ENCODE peak calls at places on chromosomes 2 and 18, in ten cellular contexts. S, W, Y, B, N, H, L, Q, R and I are unnamed samples.

GRCh38 chr2:162053808-162054155 is 20.2 kb downstream of the DPP4 start:
- DNase-seq in N (no peak), Y (no peak), L (no peak), B (no peak), S (no peak), Q (no peak), W (no peak), R (no peak), H (no peak), I (no peak)

GRCh38 chr2:195810340-195811098 is 153.5 kb downstream of the SLC39A10 start:
- DNase-seq in L (no peak), B (no peak), R (no peak), Y (no peak), W (no peak), Q (no peak), H (no peak), N (no peak), S (no peak), I (no peak)

GRCh38 chr2:149027602-149028250 is 10.8 kb upstream of the LYPD6B start:
- DNase-seq in W (no peak), H (no peak), R (no peak), S (no peak), N (no peak), Y (no peak), B (no peak), L (no peak), Q (no peak), I (no peak)

GRCh38 chr2:66683599-66683998 is 248.7 kb downstream of the MEIS1 start:
- DNase-seq in H (no peak), W (no peak), L (no peak), S (no peak), Y (no peak), Q (peak), N (no peak), R (no peak), B (no peak), I (no peak)

GRCh38 chr2:10668402-10669012 is 21.3 kb downstream of the NOL10 start:
- DNase-seq in H (peak), B (peak), S (peak), Y (no peak), W (peak), L (no peak), N (peak), R (no peak), Q (peak), I (no peak)

GRCh38 chr2:234044157-234044556 is 6.3 kb upstream of the SPP2 start:
- DNase-seq in S (peak), W (no peak), H (peak), N (no peak), Q (peak), B (peak), L (no peak), Y (no peak), R (no peak), I (no peak)

GRCh38 chr2:58984731-58985130 is 743.6 kb upstream of the FANCL start:
- DNase-seq in Y (no peak), L (no peak), N (no peak), W (no peak), B (no peak), Q (no peak), R (no peak), H (peak), S (no peak), I (no peak)

GRCh38 chr2:74457549-74458131 is 598 bp upstream of the WBP1 start:
- DNase-seq in S (no peak), N (peak), H (no peak), Y (peak), R (peak), B (peak), Q (no peak), W (peak), L (peak), I (no peak)

GRCh38 chr2:127400897-127401756 is 13.4 kb upstream of the MAP3K2 start:
- DNase-seq in B (peak), L (no peak), S (peak), Q (no peak), Y (no peak), H (peak), W (peak), R (peak), N (no peak), I (no peak)

GRCh38 chr2:75284345-75284744 is 85.0 kb upstream of the TACR1 start:
- DNase-seq in Q (no peak), B (no peak), Y (no peak), W (peak), H (no peak), R (no peak), L (no peak), N (no peak), S (no peak), I (no peak)

GRCh38 chr2:144097440-144098225 is 422.3 kb downstream of the ZEB2 start:
- DNase-seq in H (no peak), R (no peak), N (no peak), Q (no peak), Y (no peak), B (no peak), W (no peak), S (no peak), L (no peak), I (no peak)

GRCh38 chr18:66874812-66875474 is 271.1 kb upstream of the CDH19 start:
- DNase-seq in N (no peak), H (no peak), B (no peak), S (no peak), Q (no peak), R (no peak), W (no peak), L (no peak), Y (no peak), I (no peak)

GRCh38 chr2:239380831-239381708 is 19.8 kb downstream of the HDAC4 start:
- DNase-seq in Y (peak), S (no peak), R (peak), Q (no peak), W (peak), B (no peak), N (peak), L (peak), H (no peak), I (peak)

GRCh38 chr2:232137748-232138147 is 176.2 kb downstream of the DIS3L2 start:
- DNase-seq in R (no peak), N (peak), Q (no peak), H (no peak), W (no peak), B (no peak), L (no peak), Y (no peak), S (peak), I (no peak)

GRCh38 chr2:9032555-9032954 is 29.1 kb upstream of the MBOAT2 start:
- DNase-seq in W (no peak), Y (no peak), R (no peak), H (no peak), L (no peak), Q (no peak), N (no peak), B (no peak), S (no peak), I (no peak)

GRCh38 chr2:18545384-18545783 is 15.1 kb downstream of the RDH14 start:
- DNase-seq in B (no peak), R (no peak), N (no peak), L (no peak), H (peak), W (no peak), S (no peak), Y (no peak), Q (peak), I (no peak)

GRCh38 chr2:195595825-195596224 is 61.2 kb upstream of the SLC39A10 start:
- DNase-seq in R (no peak), S (no peak), N (no peak), L (no peak), Y (no peak), W (no peak), Q (no peak), B (no peak), H (no peak), I (no peak)

GRCh38 chr2:239096676-239097427 is 249.0 kb downstream of the TWIST2 start:
- DNase-seq in R (no peak), W (no peak), S (no peak), B (no peak), Q (no peak), L (no peak), H (no peak), N (no peak), Y (no peak), I (no peak)

GRCh38 chr2:189124175-189124574 is 55.4 kb downstream of the COL5A2 start:
- DNase-seq in H (peak), W (no peak), Q (no peak), Y (no peak), L (no peak), N (no peak), B (peak), S (no peak), R (no peak), I (no peak)

GRCh38 chr2:235594041-235594440 is 100.2 kb downstream of the AGAP1 start:
- DNase-seq in Y (no peak), S (peak), W (peak), Q (peak), H (peak), B (peak), R (no peak), N (peak), L (no peak), I (no peak)

GRCh38 chr18:23131693-23132319 is 3.5 kb upstream of the CABLES1 start:
- DNase-seq in Q (peak), N (peak), W (peak), Y (no peak), B (peak), L (peak), S (peak), H (peak), R (no peak), I (no peak)

GRCh38 chr2:226888378-226888915 is 52.6 kb downstream of the RHBDD1 start:
- DNase-seq in S (no peak), R (no peak), W (no peak), H (no peak), L (no peak), Q (no peak), B (no peak), N (no peak), Y (no peak), I (no peak)

GRCh38 chr18:78914586-78914935 is 65.1 kb upstream of the SALL3 start:
- DNase-seq in N (no peak), B (no peak), W (no peak), Q (no peak), R (no peak), L (no peak), Y (no peak), H (no peak), S (no peak), I (no peak)

GRCh38 chr2:171436307-171436706 is 2.3 kb downstream of the DCAF17 start:
- DNase-seq in H (peak), Q (peak), R (no peak), N (no peak), B (peak), S (peak), L (no peak), Y (no peak), W (no peak), I (no peak)

GRCh38 chr2:9310390-9310789 is 103.8 kb downstream of the ASAP2 start:
- DNase-seq in N (no peak), R (no peak), L (no peak), S (peak), Q (peak), W (no peak), B (peak), H (peak), Y (peak), I (no peak)

GRCh38 chr2:70939847-70940580 is 4.3 kb downstream of the ATP6V1B1 start:
- DNase-seq in Y (no peak), H (no peak), B (no peak), W (no peak), N (no peak), L (no peak), Q (no peak), R (peak), S (no peak), I (peak)

GRCh38 chr18:40366521-40366920 is 1588.5 kb upstream of the PIK3C3 start:
- DNase-seq in S (no peak), Q (no peak), Y (no peak), N (no peak), H (no peak), R (no peak), B (no peak), L (no peak), W (no peak), I (no peak)

GRCh38 chr2:157170299-157170698 is 87.2 kb upstream of the GALNT5 start:
- DNase-seq in B (no peak), R (no peak), W (no peak), S (no peak), Q (no peak), L (no peak), H (no peak), N (no peak), Y (no peak), I (no peak)

GRCh38 chr2:165203689-165204559 is at the start of gene SCN3A:
- DNase-seq in L (no peak), H (peak), B (peak), S (peak), W (peak), Y (no peak), Q (peak), R (no peak), N (peak), I (no peak)

GRCh38 chr2:193695367-193695766 is 1500.6 kb upstream of the TMEFF2 start:
- DNase-seq in L (no peak), B (peak), R (no peak), Y (no peak), N (peak), S (peak), W (no peak), H (peak), Q (peak), I (no peak)

GRCh38 chr2:126655066-126655465 is 892 bp upstream of the GYPC start:
- DNase-seq in B (no peak), L (no peak), H (no peak), S (no peak), W (no peak), Y (no peak), Q (peak), R (no peak), N (no peak), I (no peak)

GRCh38 chr18:25093131-25093530 is 258.8 kb downstream of the ZNF521 start:
- DNase-seq in R (no peak), Y (no peak), H (no peak), N (no peak), Q (no peak), L (no peak), S (no peak), W (no peak), B (no peak), I (no peak)

GRCh38 chr2:231621051-231621879 is 28.6 kb downstream of the TEX44 start:
- DNase-seq in Y (no peak), H (no peak), W (no peak), Q (no peak), B (no peak), S (peak), R (no peak), L (no peak), N (no peak), I (no peak)

GRCh38 chr2:173948827-173949226 is 16.3 kb downstream of the SP3 start:
- DNase-seq in B (no peak), H (no peak), W (no peak), Q (no peak), S (no peak), Y (no peak), N (no peak), L (no peak), R (no peak), I (no peak)

GRCh38 chr2:173953047-173953424 is 12.1 kb downstream of the SP3 start:
- DNase-seq in H (no peak), B (no peak), Q (no peak), W (no peak), N (no peak), S (no peak), Y (no peak), R (no peak), L (no peak), I (no peak)

GRCh38 chr2:173955867-173956266 is 9.3 kb downstream of the SP3 start:
- DNase-seq in Y (no peak), R (no peak), B (no peak), W (no peak), L (no peak), Q (no peak), N (no peak), S (no peak), H (no peak), I (no peak)

GRCh38 chr2:173955004-173955403 is 10.2 kb downstream of the SP3 start:
- DNase-seq in N (no peak), R (no peak), W (no peak), Y (no peak), Q (no peak), S (no peak), L (no peak), H (no peak), B (no peak), I (no peak)

GRCh38 chr2:173952267-173953046 is 12.7 kb downstream of the SP3 start:
- DNase-seq in Y (no peak), H (no peak), S (no peak), R (no peak), W (no peak), N (no peak), B (no peak), L (no peak), Q (no peak), I (no peak)
- TF ChIP-seq CTCF in Y (no peak), H (no peak), S (no peak), R (no peak), W (no peak), N (peak), B (no peak), L (no peak), Q (no peak), I (no peak)

DNA sequence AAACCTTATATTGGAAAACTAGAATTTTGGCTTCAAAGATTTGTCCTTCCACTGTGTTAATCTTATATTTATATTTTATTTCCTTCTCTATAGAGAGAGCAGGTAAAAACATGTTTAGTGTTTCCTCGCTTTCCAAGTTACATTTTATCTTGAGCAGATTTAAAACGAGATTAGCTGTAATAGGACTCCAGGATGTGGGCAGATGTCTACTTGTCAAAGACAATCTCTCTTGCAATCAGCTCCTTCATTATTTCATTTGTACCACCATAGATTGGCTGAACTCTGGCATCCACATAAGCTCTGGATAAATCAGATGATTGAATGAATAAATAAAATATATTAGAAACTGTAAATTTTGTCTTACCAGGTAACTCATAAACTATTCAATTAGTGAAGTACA is 17.5 kb upstream of the KANSL1L start:
- DNase-seq in H (no peak), W (no peak), Q (no peak), Y (no peak), R (no peak), N (no peak), S (no peak), L (no peak), B (no peak), I (no peak)
- TF ChIP-seq CTCF in H (no peak), W (no peak), Q (no peak), Y (no peak), R (no peak), N (no peak), S (no peak), L (no peak), B (no peak), I (no peak)

GRCh38 chr2:200158586-200159365 is 147.7 kb upstream of the SPATS2L start:
- DNase-seq in H (no peak), L (no peak), R (no peak), Q (no peak), N (no peak), W (no peak), S (no peak), Y (no peak), B (no peak), I (no peak)
- TF ChIP-seq CTCF in H (no peak), L (no peak), R (no peak), Q (no peak), N (no peak), W (no peak), S (no peak), Y (no peak), B (no peak), I (no peak)

GRCh38 chr2:185274718-185275484 is 463.7 kb upstream of the FSIP2 start:
- DNase-seq in W (no peak), L (no peak), B (no peak), N (no peak), H (no peak), Y (no peak), S (no peak), Q (no peak), R (no peak), I (no peak)

GRCh38 chr2:185284696-185285095 is 453.9 kb upstream of the FSIP2 start:
- DNase-seq in S (no peak), L (no peak), N (no peak), Q (peak), H (no peak), R (no peak), B (no peak), Y (no peak), W (no peak), I (no peak)

GRCh38 chr2:185279999-185280398 is 458.6 kb upstream of the FSIP2 start:
- DNase-seq in S (peak), H (peak), R (no peak), Y (no peak), B (peak), W (peak), Q (peak), N (peak), L (no peak), I (no peak)
- TF ChIP-seq CTCF in S (peak), H (peak), R (peak), Y (no peak), B (peak), W (no peak), Q (peak), N (peak), L (no peak), I (peak)

GRCh38 chr2:79876430-79876829 is 363.6 kb downstream of the CTNNA2 start:
- DNase-seq in N (peak), S (no peak), L (no peak), Y (no peak), Q (no peak), B (peak), R (no peak), H (peak), W (no peak), I (no peak)
- TF ChIP-seq CTCF in N (peak), S (no peak), L (no peak), Y (peak), Q (no peak), B (peak), R (peak), H (peak), W (no peak), I (peak)

GRCh38 chr2:24824966-24825882 is 32.0 kb downstream of the CENPO start:
- DNase-seq in R (no peak), B (peak), Y (no peak), H (no peak), W (peak), N (no peak), L (no peak), Q (peak), S (no peak), I (no peak)
- TF ChIP-seq CTCF in R (peak), B (peak), Y (peak), H (peak), W (peak), N (peak), L (peak), Q (peak), S (peak), I (peak)

DNA sequence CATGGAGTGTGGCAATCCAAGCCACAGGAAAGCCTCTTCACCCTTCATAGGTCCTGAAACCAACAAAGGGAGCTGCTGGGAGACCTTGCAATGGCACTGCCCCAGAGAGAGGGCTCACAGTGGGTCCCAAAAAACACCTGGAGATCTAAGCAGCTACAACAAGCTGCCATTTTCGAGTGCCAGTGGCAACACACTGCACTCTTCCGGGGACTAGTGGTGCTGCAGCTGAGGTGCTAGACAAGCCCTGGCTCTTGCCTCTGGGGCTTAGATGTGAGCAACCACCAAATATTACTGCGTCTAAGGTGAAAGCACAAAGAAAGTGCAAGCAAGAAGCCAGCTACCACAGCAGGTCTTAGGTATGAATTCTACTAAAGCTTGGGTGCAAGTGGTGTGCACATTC is 192.9 kb downstream of the NOL4 start:
- DNase-seq in R (no peak), L (no peak), B (no peak), S (no peak), H (no peak), N (no peak), Q (peak), Y (no peak), W (no peak), I (peak)
- TF ChIP-seq CTCF in R (no peak), L (no peak), B (no peak), S (peak), H (no peak), N (no peak), Q (peak), Y (no peak), W (no peak), I (no peak)

DNA sequence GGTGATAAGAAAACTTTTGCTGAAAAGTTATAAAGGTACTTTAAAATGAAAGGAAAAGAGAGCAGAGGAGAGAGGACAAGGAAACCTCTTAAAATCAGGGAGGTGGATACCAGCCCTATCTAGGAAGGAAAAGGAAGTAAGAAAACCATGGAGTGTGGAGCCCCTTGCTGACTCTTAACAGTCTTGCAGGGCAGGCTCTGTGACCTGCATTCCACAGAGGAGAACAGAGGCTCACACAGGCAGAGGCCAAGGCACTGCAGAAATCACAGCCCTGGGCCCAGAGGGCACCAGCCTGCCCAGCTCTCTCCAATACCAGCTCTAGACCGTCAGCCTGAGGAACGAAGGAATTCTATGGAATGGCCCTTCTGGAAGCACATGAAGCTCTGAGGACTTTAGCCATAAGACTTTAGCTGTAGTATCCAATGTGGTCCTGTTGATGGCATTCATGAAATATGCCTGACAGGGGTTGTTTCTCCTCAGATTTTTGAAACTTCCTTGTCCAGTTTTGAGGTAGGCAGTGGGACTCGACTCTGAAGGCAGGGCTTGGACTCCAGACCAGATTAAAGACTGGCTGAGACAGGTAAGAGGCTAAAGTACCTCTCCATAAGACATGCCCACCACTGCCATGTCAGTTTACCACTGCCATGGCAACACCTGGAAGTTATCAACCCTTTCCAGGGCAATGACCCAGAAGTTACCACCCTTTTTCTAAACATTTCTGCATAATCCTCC is 216.3 kb downstream of the ANAPC1 start:
- DNase-seq in W (no peak), H (peak), N (no peak), S (peak), Q (peak), L (no peak), B (peak), Y (no peak), R (no peak), I (no peak)
- TF ChIP-seq CTCF in W (no peak), H (peak), N (no peak), S (peak), Q (peak), L (no peak), B (peak), Y (peak), R (peak), I (peak)